ENCODE peak calls at places on chromosomes 5 and 9, in four cellular contexts. G is SK-N-SH, F is mammary epithelial cell, N is keratinocyte. C is an unnamed sample.

GRCh38 chr5:149268928-149269557 is 2.6 kb upstream of the AFAP1L1 start:
- DNase-seq in G (peak; percentile 73), N (no peak), F (peak; percentile 51), C (no peak)

GRCh38 chr5:177491429-177491945 is 5.9 kb downstream of the PDLIM7 start:
- DNase-seq in G (peak; percentile 91), F (peak; percentile 44), N (no peak), C (peak; percentile 98)

GRCh38 chr9:93636172-93636661 is 59.8 kb downstream of the PHF2 start:
- DNase-seq in N (no peak), G (no peak), F (no peak), C (no peak)

GRCh38 chr5:145975001-145975360 is 38.6 kb downstream of the SH3RF2 start:
- DNase-seq in F (no peak), G (no peak), N (no peak), C (no peak)

GRCh38 chr9:88174324-88174723 is 36.0 kb upstream of the SPATA31C2 start:
- DNase-seq in N (no peak), G (peak; percentile 45), F (no peak), C (no peak)

GRCh38 chr9:124475158-124475867 is 25.1 kb downstream of the ADGRD2 start:
- DNase-seq in G (peak; percentile 65), N (no peak), F (no peak), C (peak; percentile 83)

GRCh38 chr9:120532475-120532874 is 47.5 kb downstream of the CDK5RAP2 start:
- DNase-seq in F (peak; percentile 89), N (peak; percentile 77), G (no peak), C (no peak)

GRCh38 chr9:4180907-4181605 is 118.8 kb downstream of the GLIS3 start:
- DNase-seq in N (no peak), G (no peak), F (peak; percentile 32), C (no peak)

GRCh38 chr5:75265731-75266130 is 29.1 kb upstream of the ANKRD31 start:
- DNase-seq in N (peak; percentile 11), G (peak; percentile 33), F (peak; percentile 33), C (no peak)

GRCh38 chr9:112489876-112490661 is 3.4 kb downstream of the KIAA1958 start:
- DNase-seq in F (no peak), G (peak; percentile 28), N (no peak), C (no peak)

GRCh38 chr9:77714077-77714549 is 66.0 kb upstream of the GNA14 start:
- DNase-seq in G (peak; percentile 43), N (no peak), F (no peak), C (no peak)

GRCh38 chr5:53473644-53474043 is 6.8 kb upstream of the FST start:
- DNase-seq in G (no peak), F (no peak), N (no peak), C (no peak)

GRCh38 chr5:170832241-170832640 is 29.6 kb upstream of the RANBP17 start:
- DNase-seq in G (no peak), N (no peak), F (no peak), C (peak; percentile 47)

GRCh38 chr5:60598424-60598823 is 101.5 kb downstream of the DEPDC1B start:
- DNase-seq in F (no peak), N (no peak), G (no peak), C (no peak)

GRCh38 chr9:130498918-130499698 is 54.3 kb downstream of the ASS1 start:
- DNase-seq in G (peak; percentile 6), F (no peak), N (no peak), C (peak; percentile 26)

GRCh38 chr5:9467199-9468069 is 78.4 kb downstream of the SEMA5A start:
- DNase-seq in F (peak; percentile 89), N (peak; percentile 72), G (no peak), C (no peak)

GRCh38 chr9:16058131-16058549 is 505.3 kb downstream of the CCDC171 start:
- DNase-seq in N (peak; percentile 15), G (no peak), F (peak; percentile 82), C (peak; percentile 44)

GRCh38 chr5:132064738-132065331 is 4.4 kb downstream of the IL3 start:
- DNase-seq in G (peak; percentile 87), F (peak; percentile 67), N (no peak), C (peak; percentile 97)

GRCh38 chr9:6188906-6189305 is 26.7 kb upstream of the IL33 start:
- DNase-seq in G (no peak), F (no peak), N (no peak), C (no peak)

GRCh38 chr5:63127054-63127453 is 548.4 kb downstream of the LRRC70 start:
- DNase-seq in F (peak; percentile 42), N (no peak), G (no peak), C (no peak)

GRCh38 chr5:159788835-159789331 is 127.4 kb upstream of the ADRA1B start:
- DNase-seq in F (no peak), N (no peak), G (no peak), C (no peak)

GRCh38 chr5:157203417-157203816 is 22.8 kb downstream of the ITK start:
- DNase-seq in N (no peak), G (no peak), F (no peak), C (no peak)

GRCh38 chr5:10489810-10490426 is 48.2 kb downstream of the ROPN1L start:
- DNase-seq in F (peak; percentile 16), N (no peak), G (no peak), C (no peak)

GRCh38 chr9:131266301-131267229 is 9.7 kb downstream of the FAM78A start:
- DNase-seq in F (no peak), N (peak; percentile 38), G (no peak), C (no peak)

GRCh38 chr5:86861514-86861913 is 243.8 kb downstream of the COX7C start:
- DNase-seq in G (no peak), F (no peak), N (no peak), C (no peak)

GRCh38 chr9:108603141-108603540 is 252.6 kb downstream of the ACTL7B start:
- DNase-seq in N (peak; percentile 64), G (no peak), F (peak; percentile 95), C (no peak)

GRCh38 chr5:181114284-181114843 is 16.6 kb downstream of the OR2V1 start:
- DNase-seq in G (no peak), F (no peak), N (no peak), C (peak; percentile 56)

GRCh38 chr9:135676891-135677290 is 13.8 kb downstream of the LCN9 start:
- DNase-seq in F (no peak), G (no peak), N (no peak), C (no peak)

GRCh38 chr5:72954389-72954788 is 1.5 kb upstream of the FCHO2 start:
- DNase-seq in N (no peak), G (no peak), F (no peak), C (no peak)

GRCh38 chr5:72955143-72955767 is 586 bp upstream of the FCHO2 start:
- DNase-seq in F (no peak), N (no peak), G (no peak), C (peak; percentile 88)

GRCh38 chr5:72951850-72952468 is 3.9 kb upstream of the FCHO2 start:
- DNase-seq in G (no peak), N (no peak), F (peak; percentile 81), C (no peak)

GRCh38 chr5:72947523-72947922 is 8.3 kb upstream of the FCHO2 start:
- DNase-seq in F (no peak), N (no peak), G (no peak), C (no peak)

GRCh38 chr5:72949481-72949880 is 6.4 kb upstream of the FCHO2 start:
- DNase-seq in G (no peak), N (no peak), F (peak; percentile 29), C (no peak)
- H3K27ac ChIP-seq in G (no peak overlapping the region), N (no peak overlapping the region), F (no peak overlapping the region), C (no peak overlapping the region)

GRCh38 chr5:172871982-172872381 is 37.9 kb downstream of the ERGIC1 start:
- DNase-seq in F (no peak), G (no peak), N (no peak), C (no peak)
- H3K4me1 ChIP-seq in F (peaks cover 57% of the 10 kb centered on the region), G (peaks cover 70% of the 10 kb centered on the region), N (peaks cover 53% of the 10 kb centered on the region), C (peaks cover 6% of the 10 kb centered on the region)

GRCh38 chr9:33762343-33762742 is 33.0 kb upstream of the PRSS3 start:
- DNase-seq in N (no peak), G (no peak), F (no peak), C (peak; percentile 28)
- H3K9ac ChIP-seq in N (no peak overlapping the region), G (no peak overlapping the region), F (no peak overlapping the region), C (no peak overlapping the region)

DNA sequence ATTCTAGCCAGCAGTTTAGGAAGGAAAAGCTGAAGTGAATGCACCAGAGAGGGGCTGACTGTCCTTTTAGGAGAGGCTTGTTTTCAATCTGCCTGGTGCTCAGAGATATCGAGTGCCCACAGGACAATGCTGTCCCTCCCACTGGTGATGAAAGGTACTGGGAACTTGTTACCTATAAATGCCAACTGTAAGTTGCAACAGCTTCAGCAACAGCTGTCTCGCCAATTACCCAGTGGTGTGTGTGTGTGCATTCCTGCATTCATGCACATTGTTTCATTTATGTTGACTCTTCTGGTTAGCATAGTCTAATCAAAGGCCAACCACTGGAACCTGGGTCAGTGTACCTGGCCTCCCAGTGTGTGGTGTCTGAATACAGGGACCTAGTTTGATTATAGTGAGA is 161.1 kb downstream of the CSNK1G3 start:
- DNase-seq in N (no peak), G (no peak), F (no peak), C (peak; percentile 45)
- H3K27ac ChIP-seq in N (no peak overlapping the region), G (peak overlapping the region; percentile 14), F (no peak overlapping the region), C (no peak overlapping the region)

GRCh38 chr5:668299-668995 is 24.7 kb downstream of the TPPP start:
- DNase-seq in G (no peak), N (no peak), F (no peak), C (no peak)

GRCh38 chr5:665956-666711 is 27.0 kb downstream of the TPPP start:
- DNase-seq in F (no peak), G (no peak), N (no peak), C (no peak)

GRCh38 chr5:665541-665955 is 27.6 kb downstream of the TPPP start:
- DNase-seq in F (no peak), N (no peak), G (peak; percentile 85), C (peak; percentile 82)

GRCh38 chr5:664994-665360 is 28.2 kb downstream of the TPPP start:
- DNase-seq in F (no peak), G (no peak), N (no peak), C (no peak)

GRCh38 chr5:666816-667498 is 26.2 kb downstream of the TPPP start:
- DNase-seq in N (no peak), G (no peak), F (no peak), C (no peak)
- H3K4me1 ChIP-seq in N (peaks cover 3% of the 10 kb centered on the region), G (peaks cover 4% of the 10 kb centered on the region), F (peaks cover 3% of the 10 kb centered on the region), C (peaks cover under 1% of the 10 kb centered on the region)

GRCh38 chr9:122354536-122355199 is 16.2 kb upstream of the PTGS1 start:
- DNase-seq in N (no peak), G (no peak), F (no peak), C (no peak)
- H3K9ac ChIP-seq in N (no peak overlapping the region), G (no peak overlapping the region), F (no peak overlapping the region), C (no peak overlapping the region)

GRCh38 chr5:79552984-79553383 is 39.0 kb upstream of the HOMER1 start:
- DNase-seq in F (no peak), G (peak; percentile 51), N (no peak), C (no peak)
- H3K27ac ChIP-seq in F (no peak overlapping the region), G (no peak overlapping the region), N (no peak overlapping the region), C (no peak overlapping the region)

GRCh38 chr5:14168793-14169262 is 25.7 kb downstream of the TRIO start:
- DNase-seq in N (no peak), F (no peak), G (no peak), C (no peak)
- H3K4me1 ChIP-seq in N (peaks cover 59% of the 10 kb centered on the region), F (peaks cover 64% of the 10 kb centered on the region), G (peaks cover 61% of the 10 kb centered on the region), C (peaks cover 11% of the 10 kb centered on the region)

C was measured in endodermal cell.